ENCODE peak calls at places on chromosomes 5 and 9, in eight cellular contexts. One of them, this sample, is unnamed. For H3K27me3, the result is how much of the 10 kb centered on the place peaks cover.

GRCh38 chr5:54831233-54831632 is 154.2 kb downstream of the ESM1 start:
- DNase-seq in K562: no peak
- DNase-seq in Panc1: no peak
- DNase-seq in HepG2: no peak
- DNase-seq in SK-N-SH: no peak
- DNase-seq in GM23338: no peak
- DNase-seq in HCT116: no peak
- DNase-seq in GM12878: no peak
- DNase-seq in this sample: no peak

GRCh38 chr9:121837113-121838010 is 185.9 kb downstream of the DAB2IP start:
- DNase-seq in K562: no peak
- DNase-seq in Panc1: no peak
- DNase-seq in HepG2: no peak
- DNase-seq in SK-N-SH: no peak
- DNase-seq in GM23338: no peak
- DNase-seq in HCT116: no peak
- DNase-seq in GM12878: no peak
- DNase-seq in this sample: no peak

GRCh38 chr5:53783624-53784228 is 223.3 kb downstream of the NDUFS4 start:
- DNase-seq in K562: no peak
- DNase-seq in Panc1: no peak
- DNase-seq in HepG2: no peak
- DNase-seq in SK-N-SH: no peak
- DNase-seq in GM23338: peak
- DNase-seq in HCT116: no peak
- DNase-seq in GM12878: no peak
- DNase-seq in this sample: no peak

GRCh38 chr9:75658301-75658919 is 232.1 kb upstream of the PCSK5 start:
- DNase-seq in K562: no peak
- DNase-seq in Panc1: no peak
- DNase-seq in HepG2: no peak
- DNase-seq in SK-N-SH: no peak
- DNase-seq in GM23338: no peak
- DNase-seq in HCT116: no peak
- DNase-seq in GM12878: no peak
- DNase-seq in this sample: no peak

GRCh38 chr5:131107128-131107527 is 57.9 kb downstream of the HINT1 start:
- DNase-seq in K562: no peak
- DNase-seq in Panc1: no peak
- DNase-seq in HepG2: no peak
- DNase-seq in SK-N-SH: no peak
- DNase-seq in GM23338: no peak
- DNase-seq in HCT116: no peak
- DNase-seq in GM12878: no peak
- DNase-seq in this sample: no peak

GRCh38 chr5:93378073-93378472 is 202.9 kb downstream of the NR2F1-AS1 start:
- DNase-seq in K562: no peak
- DNase-seq in Panc1: no peak
- DNase-seq in HepG2: no peak
- DNase-seq in SK-N-SH: no peak
- DNase-seq in GM23338: peak
- DNase-seq in HCT116: no peak
- DNase-seq in GM12878: no peak
- DNase-seq in this sample: no peak

GRCh38 chr9:123267481-123268239 is 726 bp downstream of the STRBP start:
- DNase-seq in K562: peak
- DNase-seq in Panc1: no peak
- DNase-seq in HepG2: no peak
- DNase-seq in SK-N-SH: peak
- DNase-seq in GM23338: peak
- DNase-seq in HCT116: no peak
- DNase-seq in GM12878: no peak
- DNase-seq in this sample: no peak

GRCh38 chr5:33824516-33825195 is 67.1 kb downstream of the ADAMTS12 start:
- DNase-seq in K562: no peak
- DNase-seq in Panc1: no peak
- DNase-seq in HepG2: no peak
- DNase-seq in SK-N-SH: no peak
- DNase-seq in GM23338: no peak
- DNase-seq in HCT116: no peak
- DNase-seq in GM12878: peak
- DNase-seq in this sample: peak

GRCh38 chr9:86202338-86202882 is 57.0 kb downstream of the C9orf153 start:
- DNase-seq in K562: peak
- DNase-seq in Panc1: peak
- DNase-seq in HepG2: peak
- DNase-seq in SK-N-SH: peak
- DNase-seq in GM23338: peak
- DNase-seq in HCT116: peak
- DNase-seq in GM12878: peak
- DNase-seq in this sample: peak

GRCh38 chr5:179139936-179140235 is 79.7 kb downstream of the ZNF354C start:
- DNase-seq in K562: no peak
- DNase-seq in Panc1: no peak
- DNase-seq in HepG2: no peak
- DNase-seq in SK-N-SH: no peak
- DNase-seq in GM23338: no peak
- DNase-seq in HCT116: no peak
- DNase-seq in GM12878: no peak
- DNase-seq in this sample: no peak

GRCh38 chr9:134371731-134372130 is 45.5 kb downstream of the RXRA start:
- DNase-seq in K562: no peak
- DNase-seq in Panc1: no peak
- DNase-seq in HepG2: no peak
- DNase-seq in SK-N-SH: no peak
- DNase-seq in GM23338: no peak
- DNase-seq in HCT116: no peak
- DNase-seq in GM12878: no peak
- DNase-seq in this sample: peak

GRCh38 chr9:91966503-91966902 is 16.5 kb upstream of the ROR2 start:
- DNase-seq in K562: no peak
- DNase-seq in Panc1: no peak
- DNase-seq in HepG2: no peak
- DNase-seq in SK-N-SH: no peak
- DNase-seq in GM23338: no peak
- DNase-seq in HCT116: no peak
- DNase-seq in GM12878: no peak
- DNase-seq in this sample: no peak

GRCh38 chr5:150490296-150490669 is 17.6 kb upstream of the NDST1 start:
- DNase-seq in K562: no peak
- DNase-seq in Panc1: no peak
- DNase-seq in HepG2: no peak
- DNase-seq in SK-N-SH: no peak
- DNase-seq in GM23338: no peak
- DNase-seq in HCT116: no peak
- DNase-seq in GM12878: no peak
- DNase-seq in this sample: no peak

GRCh38 chr5:71891856-71892255 is 172.8 kb downstream of the CARTPT start:
- DNase-seq in K562: no peak
- DNase-seq in Panc1: no peak
- DNase-seq in HepG2: no peak
- DNase-seq in SK-N-SH: no peak
- DNase-seq in GM23338: peak
- DNase-seq in HCT116: no peak
- DNase-seq in GM12878: no peak
- DNase-seq in this sample: no peak

GRCh38 chr9:134455951-134456739 is 129.9 kb downstream of the RXRA start:
- DNase-seq in K562: peak
- DNase-seq in Panc1: no peak
- DNase-seq in HepG2: no peak
- DNase-seq in SK-N-SH: peak
- DNase-seq in GM23338: no peak
- DNase-seq in HCT116: peak
- DNase-seq in GM12878: no peak
- DNase-seq in this sample: peak

GRCh38 chr5:180159756-180160155 is 49.3 kb downstream of the RASGEF1C start:
- DNase-seq in K562: no peak
- DNase-seq in Panc1: no peak
- DNase-seq in HepG2: no peak
- DNase-seq in SK-N-SH: no peak
- DNase-seq in GM23338: no peak
- DNase-seq in HCT116: no peak
- DNase-seq in GM12878: no peak
- DNase-seq in this sample: no peak

GRCh38 chr5:150295172-150295611 is 5.6 kb upstream of the CAMK2A start:
- DNase-seq in K562: no peak
- DNase-seq in Panc1: no peak
- DNase-seq in HepG2: peak
- DNase-seq in SK-N-SH: no peak
- DNase-seq in GM23338: no peak
- DNase-seq in HCT116: no peak
- DNase-seq in GM12878: no peak
- DNase-seq in this sample: no peak

GRCh38 chr5:124628721-124629596 is 117.5 kb downstream of the ZNF608 start:
- DNase-seq in K562: peak
- DNase-seq in Panc1: peak
- DNase-seq in HepG2: peak
- DNase-seq in SK-N-SH: no peak
- DNase-seq in GM23338: no peak
- DNase-seq in HCT116: peak
- DNase-seq in GM12878: no peak
- DNase-seq in this sample: no peak

DNA sequence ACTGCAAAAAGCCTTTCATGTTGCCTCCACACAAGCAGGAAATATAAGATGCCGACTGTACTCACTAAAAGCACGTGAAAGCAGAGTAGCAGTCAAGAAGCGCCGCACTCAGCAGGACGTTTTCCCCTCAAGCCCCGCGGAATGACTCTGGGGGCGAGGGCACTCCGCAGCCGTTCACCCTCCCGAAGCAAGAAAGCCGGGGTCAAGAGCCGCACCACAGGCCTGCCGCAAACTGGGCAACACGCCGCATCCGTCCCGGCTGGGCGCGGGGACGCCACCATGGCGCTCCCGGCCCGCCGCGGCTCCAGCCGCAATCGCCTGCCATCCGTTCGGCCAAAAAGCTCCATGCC is 364 bp downstream of the RPS6 start:
- DNase-seq in K562: peak
- DNase-seq in Panc1: no peak
- DNase-seq in HepG2: no peak
- DNase-seq in SK-N-SH: peak
- DNase-seq in GM23338: peak
- DNase-seq in HCT116: no peak
- DNase-seq in GM12878: no peak
- DNase-seq in this sample: no peak
- TF ChIP-seq REST in K562: no peak
- TF ChIP-seq REST in Panc1: no peak
- TF ChIP-seq REST in HepG2: no peak
- TF ChIP-seq REST in SK-N-SH: no peak
- TF ChIP-seq REST in GM23338: peak
- TF ChIP-seq REST in HCT116: no peak
- TF ChIP-seq REST in GM12878: no peak
- TF ChIP-seq REST in this sample: no peak

DNA sequence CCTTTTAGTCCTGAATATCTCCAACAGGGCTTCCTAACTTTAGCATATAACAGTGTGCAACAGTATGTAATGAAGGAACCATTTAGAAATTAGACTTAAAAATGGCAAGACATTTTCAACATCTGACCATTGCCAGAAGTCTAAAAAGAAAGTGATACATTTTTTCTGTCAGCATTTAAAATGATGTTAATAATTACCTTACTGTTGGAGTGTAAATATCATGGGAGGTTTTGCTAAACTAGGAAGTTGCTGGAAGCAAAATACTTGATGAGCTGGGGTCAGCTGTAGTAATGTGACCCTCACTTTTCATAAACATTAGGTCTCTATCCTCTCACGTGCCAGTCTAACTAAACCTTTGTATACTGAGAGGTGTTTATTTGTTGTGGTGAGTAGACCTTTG is 68.8 kb downstream of the NTRK2 start:
- DNase-seq in K562: no peak
- DNase-seq in Panc1: no peak
- DNase-seq in HepG2: no peak
- DNase-seq in SK-N-SH: no peak
- DNase-seq in GM23338: no peak
- DNase-seq in HCT116: no peak
- DNase-seq in GM12878: no peak
- DNase-seq in this sample: no peak
- H3K27me3 ChIP-seq in K562: under half
- H3K27me3 ChIP-seq in Panc1: under half
- H3K27me3 ChIP-seq in HepG2: under half
- H3K27me3 ChIP-seq in SK-N-SH: under half
- H3K27me3 ChIP-seq in GM23338: under half
- H3K27me3 ChIP-seq in HCT116: under half
- H3K27me3 ChIP-seq in GM12878: under half
- H3K27me3 ChIP-seq in this sample: under half

GRCh38 chr5:134176523-134177196 is at the start of gene SKP1:
- DNase-seq in K562: peak
- DNase-seq in Panc1: peak
- DNase-seq in HepG2: peak
- DNase-seq in SK-N-SH: peak
- DNase-seq in GM23338: peak
- DNase-seq in HCT116: peak
- DNase-seq in GM12878: peak
- DNase-seq in this sample: peak
- TF ChIP-seq CTCF in K562: no peak
- TF ChIP-seq CTCF in Panc1: no peak
- TF ChIP-seq CTCF in HepG2: peak
- TF ChIP-seq CTCF in SK-N-SH: no peak
- TF ChIP-seq CTCF in GM23338: no peak
- TF ChIP-seq CTCF in HCT116: no peak
- TF ChIP-seq CTCF in GM12878: no peak
- TF ChIP-seq CTCF in this sample: no peak

DNA sequence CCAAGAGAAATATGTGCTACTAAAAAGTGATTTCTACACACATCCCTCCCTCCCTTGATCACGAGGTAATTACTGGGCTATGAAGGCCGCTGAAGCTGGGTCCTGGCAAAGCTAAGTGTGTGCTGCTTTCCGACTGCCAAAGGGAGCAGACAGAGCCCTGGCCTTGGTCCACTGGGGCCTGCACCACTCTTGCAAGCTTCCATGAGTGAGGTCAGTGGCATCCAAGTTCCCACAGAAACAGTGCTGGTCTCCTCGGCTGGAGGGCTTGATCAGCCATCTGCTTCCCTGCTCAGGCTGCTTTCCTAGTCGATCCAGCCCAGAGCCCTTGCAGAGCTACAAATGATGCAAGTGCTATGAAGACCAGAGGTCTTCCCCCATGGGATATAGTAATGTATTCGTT is 154.8 kb upstream of the LHFPL2 start:
- DNase-seq in K562: no peak
- DNase-seq in Panc1: no peak
- DNase-seq in HepG2: no peak
- DNase-seq in SK-N-SH: peak
- DNase-seq in GM23338: no peak
- DNase-seq in HCT116: no peak
- DNase-seq in GM12878: no peak
- DNase-seq in this sample: no peak
- TF ChIP-seq REST in K562: no peak
- TF ChIP-seq REST in Panc1: no peak
- TF ChIP-seq REST in HepG2: no peak
- TF ChIP-seq REST in SK-N-SH: no peak
- TF ChIP-seq REST in GM23338: no peak
- TF ChIP-seq REST in HCT116: no peak
- TF ChIP-seq REST in GM12878: no peak
- TF ChIP-seq REST in this sample: no peak

DNA sequence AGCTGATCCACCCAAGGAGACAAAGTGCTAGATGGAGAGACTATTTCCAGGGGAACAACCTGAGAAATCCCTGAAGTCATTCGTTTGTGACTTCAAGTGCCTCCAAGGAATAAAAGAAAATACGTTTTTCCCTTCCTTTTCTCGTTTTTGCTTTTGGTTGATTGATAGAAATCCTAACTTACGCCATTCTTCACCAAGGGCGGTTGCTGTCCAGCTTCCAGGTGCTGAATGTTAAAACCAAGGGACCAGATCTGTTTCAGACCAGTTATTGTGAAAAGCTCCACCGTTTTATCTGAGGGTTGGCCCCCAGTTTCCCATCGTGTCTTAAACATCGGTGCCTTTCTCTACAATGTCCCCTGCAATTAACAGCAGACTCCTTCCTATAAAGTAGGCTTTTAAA is 600.7 kb upstream of the SGCD start:
- DNase-seq in K562: no peak
- DNase-seq in Panc1: no peak
- DNase-seq in HepG2: no peak
- DNase-seq in SK-N-SH: no peak
- DNase-seq in GM23338: peak
- DNase-seq in HCT116: no peak
- DNase-seq in GM12878: no peak
- DNase-seq in this sample: no peak
- H3K27me3 ChIP-seq in K562: under half
- H3K27me3 ChIP-seq in Panc1: under half
- H3K27me3 ChIP-seq in HepG2: under half
- H3K27me3 ChIP-seq in SK-N-SH: under half
- H3K27me3 ChIP-seq in GM23338: half or more
- H3K27me3 ChIP-seq in HCT116: under half
- H3K27me3 ChIP-seq in GM12878: under half
- H3K27me3 ChIP-seq in this sample: under half